ENCODE peak calls at places on chromosomes 4 and X, in four cellular contexts. B is HepG2, W is WTC11, K is H1. R is an unnamed sample.

GRCh38 chr4:176320976-176321361 is 1.2 kb downstream of the SPCS3 start:
- DNase-seq in K (no peak), B (no peak), W (no peak), R (no peak)

GRCh38 chrX:20451936-20452335 is 185.2 kb upstream of the RPS6KA3 start:
- DNase-seq in K (no peak), B (no peak), W (no peak), R (no peak)

GRCh38 chr4:52863324-52863723 is 1.2 kb downstream of the RASL11B start:
- DNase-seq in K (no peak), B (no peak), W (no peak), R (no peak)

GRCh38 chrX:133859860-133860259 is 125.5 kb downstream of the GPC3 start:
- DNase-seq in W (no peak), B (no peak), K (no peak), R (no peak)

GRCh38 chr4:146520894-146521542 is 722 bp downstream of the SLC10A7 start:
- DNase-seq in B (peak), K (no peak), W (no peak), R (no peak)

GRCh38 chr4:163866728-163867313 is 372.3 kb downstream of the TMA16 start:
- DNase-seq in B (no peak), K (no peak), W (no peak), R (no peak)

GRCh38 chr4:43089730-43090129 is 197.2 kb downstream of the GRXCR1 start:
- DNase-seq in W (no peak), K (no peak), B (no peak), R (no peak)

GRCh38 chr4:3257125-3257690 is 8.2 kb downstream of the MSANTD1 start:
- DNase-seq in W (no peak), K (no peak), B (no peak), R (no peak)

GRCh38 chr4:41213563-41214157 is 682 bp downstream of the APBB2 start:
- DNase-seq in K (no peak), W (peak), B (no peak), R (no peak)

GRCh38 chr4:151226004-151226932 is 50.7 kb upstream of the PRSS48 start:
- DNase-seq in W (no peak), B (no peak), K (no peak), R (peak)

GRCh38 chr4:170522427-170522970 is 432.7 kb upstream of the AADAT start:
- DNase-seq in B (no peak), K (no peak), W (no peak), R (no peak)

GRCh38 chr4:119795986-119796578 is 167.5 kb upstream of the PDE5A start:
- DNase-seq in W (no peak), B (no peak), K (no peak), R (no peak)

GRCh38 chr4:66777097-66777496 is 768.2 kb downstream of the CENPC start:
- DNase-seq in W (no peak), B (no peak), K (no peak), R (no peak)

GRCh38 chr4:38461342-38461741 is 202.7 kb upstream of the KLF3 start:
- DNase-seq in B (no peak), W (no peak), K (no peak), R (no peak)

GRCh38 chr4:20544645-20545044 is 155.6 kb upstream of the PACRGL start:
- DNase-seq in W (no peak), B (peak), K (no peak), R (peak)

GRCh38 chr4:3196670-3197359 is 52.1 kb upstream of the MSANTD1 start:
- DNase-seq in K (no peak), W (no peak), B (no peak), R (no peak)

GRCh38 chr4:112140536-112140935 is 4.7 kb upstream of the FAM241A start:
- DNase-seq in K (no peak), W (no peak), B (peak), R (no peak)

GRCh38 chr4:184968784-184969201 is 49.5 kb upstream of the HELT start:
- DNase-seq in K (no peak), B (no peak), W (no peak), R (no peak)

GRCh38 chr4:85681194-85681803 is 206.3 kb downstream of the ARHGAP24 start:
- DNase-seq in W (no peak), B (no peak), K (no peak), R (no peak)

GRCh38 chr4:85672959-85673358 is 198.0 kb downstream of the ARHGAP24 start:
- DNase-seq in B (no peak), K (no peak), W (no peak), R (no peak)

GRCh38 chr4:85682391-85682790 is 207.4 kb downstream of the ARHGAP24 start:
- DNase-seq in K (no peak), W (no peak), B (no peak), R (no peak)

GRCh38 chr4:85673540-85673939 is 198.6 kb downstream of the ARHGAP24 start:
- DNase-seq in K (no peak), B (no peak), W (no peak), R (no peak)

DNA sequence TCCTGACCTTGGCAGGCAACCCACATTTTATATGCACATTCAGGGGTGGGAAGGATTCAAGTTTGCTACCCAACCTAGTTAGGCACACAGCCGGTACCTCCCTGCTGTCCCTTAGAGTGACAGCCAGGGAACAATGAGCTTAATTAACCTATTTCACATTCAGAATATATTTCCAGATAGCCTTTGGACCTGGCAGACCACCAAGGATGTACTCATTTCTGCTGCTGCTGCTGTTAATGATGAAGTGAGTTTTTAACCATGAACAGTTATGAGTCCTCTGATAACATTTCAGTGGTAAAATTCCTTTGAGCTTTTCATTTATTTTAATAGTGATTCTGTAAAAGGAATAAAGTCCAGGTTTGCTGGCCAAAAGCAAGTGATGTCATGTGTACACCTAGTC is 202.3 kb downstream of the ARHGAP24 start:
- DNase-seq in K (no peak), B (no peak), W (no peak), R (no peak)
- TF ChIP-seq ATF3 in K (no peak), B (no peak), W (no peak), R (no peak)

DNA sequence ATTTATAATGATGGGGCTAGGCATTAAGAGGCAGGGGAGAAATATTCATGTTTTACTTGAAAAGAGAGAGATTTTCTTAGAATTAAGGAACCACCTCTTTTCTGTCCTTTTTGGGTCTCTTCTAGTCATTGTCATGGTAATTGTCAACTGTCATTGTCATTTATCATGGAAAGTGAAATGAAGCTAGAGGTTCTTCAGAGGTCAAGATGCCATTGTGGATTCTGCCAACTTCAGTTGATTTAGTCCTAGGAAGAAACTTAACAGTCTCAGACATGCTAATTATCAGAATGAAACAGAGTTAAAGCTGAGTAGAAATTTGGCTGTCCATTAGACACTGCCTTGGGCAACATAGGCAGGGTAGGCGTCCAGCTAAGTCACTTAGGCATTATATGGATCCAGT is 796.1 kb upstream of the ADGRL3 start:
- DNase-seq in K (no peak), W (no peak), B (no peak), R (no peak)
- TF ChIP-seq ATF3 in K (no peak), W (no peak), B (no peak), R (no peak)

DNA sequence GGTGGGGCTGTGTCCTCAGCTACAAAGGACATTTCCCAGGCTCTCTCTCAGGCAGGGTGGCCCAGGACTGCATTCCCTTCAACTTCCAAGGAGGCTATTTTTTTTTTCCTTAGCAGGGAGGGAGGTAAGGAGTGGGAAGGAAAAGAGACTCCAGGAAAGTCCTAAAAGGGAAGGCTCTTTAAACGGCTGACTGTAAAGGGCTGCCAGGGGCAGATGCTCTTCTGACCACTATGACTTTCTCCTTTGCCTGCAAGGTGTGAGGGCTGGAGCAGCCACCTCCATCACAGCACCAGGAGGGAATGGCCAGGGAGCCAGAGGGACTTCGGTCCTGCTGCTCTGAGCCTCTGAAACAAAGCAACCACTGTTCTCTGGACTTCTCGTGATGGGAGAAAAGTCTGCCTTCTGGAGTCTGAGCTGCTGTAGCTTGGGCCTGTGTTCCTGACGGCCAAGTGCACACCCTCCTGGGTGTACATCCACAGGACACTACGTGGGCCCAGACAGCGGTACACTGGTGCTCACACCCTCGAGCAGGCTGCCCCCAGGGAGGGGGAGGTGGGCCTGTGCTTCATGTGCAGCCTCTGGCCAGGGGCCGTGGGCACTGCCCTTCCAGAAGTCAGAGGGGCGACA is 17.9 kb downstream of the NAT8L start:
- DNase-seq in W (no peak), B (peak), K (no peak), R (no peak)
- TF ChIP-seq ATF3 in W (no peak), B (no peak), K (no peak), R (no peak)

DNA sequence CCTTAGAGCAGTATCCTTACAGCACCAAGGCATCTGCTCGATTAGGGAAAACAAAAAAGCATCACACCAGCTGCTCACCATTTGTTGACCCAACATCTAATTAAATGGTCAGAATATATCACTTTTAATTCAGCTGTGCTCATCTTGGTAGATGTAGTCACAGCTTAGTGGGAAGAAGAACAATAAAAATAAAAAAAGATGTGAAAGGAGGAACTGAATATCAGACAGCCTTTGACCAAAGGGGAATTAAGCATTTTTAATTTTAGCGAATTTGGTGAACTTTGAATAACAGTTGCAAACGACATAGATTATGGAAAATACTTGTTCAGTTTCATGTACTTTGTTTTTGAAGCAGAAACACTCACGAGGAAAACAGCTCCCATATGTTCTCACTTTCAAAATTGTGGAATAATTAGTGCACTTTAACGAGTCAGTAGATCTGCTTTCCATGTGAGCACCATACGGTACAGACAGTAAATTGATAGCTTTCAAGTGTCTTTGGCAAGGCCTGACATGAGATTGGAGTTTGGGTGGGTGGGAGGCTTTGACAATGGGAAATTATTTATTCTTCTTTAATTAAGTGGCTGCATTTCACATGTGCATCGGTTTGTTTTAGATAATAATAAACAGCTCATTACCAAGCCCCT is 148.5 kb upstream of the CLNK start:
- DNase-seq in K (no peak), W (no peak), B (no peak), R (no peak)
- TF ChIP-seq ATF3 in K (no peak), W (no peak), B (no peak), R (no peak)

DNA sequence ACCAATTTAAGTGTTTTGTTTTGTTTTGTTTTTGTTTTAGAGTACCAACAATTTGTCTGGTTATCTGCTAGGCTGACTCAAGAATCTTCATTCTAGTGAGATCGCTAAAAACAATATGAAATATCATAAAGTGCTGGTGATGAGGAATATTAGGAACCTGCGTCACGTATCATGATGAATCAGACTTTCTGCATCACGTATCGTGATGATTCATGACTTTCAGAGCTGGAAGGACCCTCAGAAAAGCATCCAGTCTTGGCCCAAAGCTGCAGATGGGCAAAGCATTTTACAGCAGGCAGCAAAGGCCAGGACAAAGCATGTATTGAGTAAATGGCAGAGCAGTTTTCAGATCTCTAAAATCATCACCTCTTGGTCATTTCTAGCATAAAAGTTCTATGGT is 278.0 kb upstream of the BOD1L1 start:
- DNase-seq in K (no peak), B (no peak), W (no peak), R (no peak)
- TF ChIP-seq ATF3 in K (no peak), B (no peak), W (no peak), R (no peak)

GRCh38 chr4:83906561-83906960 is 370.7 kb downstream of the GPAT3 start:
- DNase-seq in B (no peak), W (no peak), K (no peak), R (no peak)
- TF ChIP-seq ATF3 in B (no peak), W (no peak), K (no peak), R (no peak)

DNA sequence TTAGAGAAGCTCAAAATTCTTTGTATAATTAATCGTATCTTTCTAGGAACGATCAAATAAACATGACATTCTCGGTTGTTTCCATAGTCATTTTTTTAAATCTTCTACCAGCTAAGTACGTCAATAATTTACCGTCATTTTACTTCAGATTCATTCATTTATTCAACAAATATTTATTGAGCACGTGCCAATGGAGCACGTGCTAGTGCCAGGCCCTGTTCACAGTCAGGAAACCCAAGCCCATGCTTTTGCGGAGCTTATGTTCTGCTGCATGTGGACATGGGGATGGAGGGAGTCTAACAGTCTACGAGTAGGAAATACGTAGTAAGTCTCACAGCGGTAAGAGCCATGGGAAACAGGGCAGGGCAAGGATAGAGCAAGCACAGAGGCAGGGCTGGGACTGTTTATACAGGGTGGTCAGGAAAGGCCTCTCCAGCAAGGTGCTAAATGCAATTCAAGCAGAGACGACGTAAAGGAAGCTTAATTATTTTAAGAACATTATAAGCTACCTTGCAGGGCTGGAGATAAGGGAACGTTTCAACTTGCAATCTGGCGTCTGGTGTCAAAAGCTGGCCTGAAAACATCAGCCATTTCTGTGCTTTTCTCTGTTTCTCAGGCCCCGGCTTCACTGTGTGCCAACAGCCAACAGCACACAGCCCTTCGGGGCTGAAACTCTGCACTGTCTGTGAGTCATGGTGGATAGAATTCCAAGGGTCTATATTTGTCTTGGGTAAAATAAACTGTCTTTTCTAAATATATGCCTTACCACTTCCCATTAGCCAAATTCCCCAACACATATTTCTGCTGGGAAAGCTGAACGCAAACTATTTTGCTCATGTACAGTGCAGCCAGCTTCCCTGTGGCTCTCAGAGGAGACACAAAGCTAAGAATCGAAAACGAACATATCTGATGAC is 517.0 kb upstream of the ZFP42 start:
- DNase-seq in W (no peak), B (no peak), K (no peak), R (no peak)
- TF ChIP-seq ATF3 in W (no peak), B (no peak), K (no peak), R (no peak)

DNA sequence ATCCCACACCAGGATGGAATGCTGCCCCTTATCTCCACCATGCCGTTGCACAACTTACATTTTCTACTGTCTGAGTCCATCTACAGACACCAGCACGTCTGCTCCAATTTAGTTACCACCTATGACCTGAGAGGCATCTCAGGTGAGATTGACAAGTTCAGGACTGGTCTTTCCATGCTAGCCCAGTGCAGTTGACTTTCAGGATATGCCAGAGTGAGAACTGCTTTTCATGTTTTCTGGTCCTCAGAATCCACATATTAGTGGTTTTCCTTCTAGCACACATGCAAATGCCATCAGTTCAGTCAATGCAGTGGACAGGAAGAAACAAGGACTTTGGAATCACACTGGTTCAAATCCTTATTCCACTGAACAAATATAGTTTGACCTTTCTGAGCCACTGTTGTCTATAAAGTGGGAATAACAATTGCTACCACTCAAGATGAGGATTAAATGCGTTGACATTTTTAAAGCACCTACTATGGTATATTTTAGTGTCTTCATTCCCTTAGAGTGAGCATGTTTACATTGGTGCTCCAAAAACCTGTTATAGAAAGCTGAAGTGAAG is 38.1 kb upstream of the ANXA3 start:
- DNase-seq in K (no peak), B (peak), W (no peak), R (no peak)
- TF ChIP-seq ATF3 in K (no peak), B (no peak), W (no peak), R (no peak)

GRCh38 chr4:154018659-154019058 is 229.8 kb upstream of the SFRP2 start:
- DNase-seq in K (peak), W (peak), B (no peak), R (no peak)
- TF ChIP-seq ATF3 in K (no peak), W (no peak), B (no peak), R (no peak)

R was measured in HCT116.